ENCODE peak calls at places on chromosomes 1 and 21, in four cellular contexts. M, R, T and P are unnamed samples.
A peak's percentile ranks its signal among the peaks of the same experiment; 100 is the strongest.

GRCh38 chr1:197876894-197877293 is 25.5 kb upstream of the C1orf53 start:
- DNase-seq in T (no peak), M (no peak), R (no peak), P (no peak)

GRCh38 chr21:25626752-25627151 is 12.3 kb upstream of the JAM2 start:
- DNase-seq in T (peak; percentile 10), R (no peak), M (no peak), P (no peak)

GRCh38 chr1:62301726-62302390 is 17.4 kb downstream of the KANK4 start:
- DNase-seq in R (no peak), M (no peak), T (no peak), P (no peak)

GRCh38 chr1:171913385-171913784 is 72.1 kb downstream of the DNM3 start:
- DNase-seq in R (no peak), T (peak; percentile 60), M (peak; percentile 33), P (peak; percentile 78)

GRCh38 chr21:45367402-45368351 is 37.3 kb upstream of the COL18A1 start:
- DNase-seq in T (no peak), R (no peak), M (no peak), P (no peak)

GRCh38 chr1:6072774-6073479 is 27.2 kb downstream of the KCNAB2 start:
- DNase-seq in M (no peak), R (no peak), T (no peak), P (no peak)

GRCh38 chr1:12738934-12739333 is 7.1 kb upstream of the CFAP107 start:
- DNase-seq in M (no peak), R (no peak), T (no peak), P (no peak)

GRCh38 chr1:98315309-98315708 is 346.2 kb upstream of the SNX7 start:
- DNase-seq in M (peak; percentile 86), T (peak; percentile 45), R (no peak), P (no peak)

GRCh38 chr21:35050348-35051286 is 1.5 kb upstream of the RUNX1 start:
- DNase-seq in R (no peak), T (no peak), M (peak; percentile 40), P (no peak)

GRCh38 chr1:115138271-115138670 is 49.0 kb upstream of the TSPAN2 start:
- DNase-seq in T (no peak), M (no peak), R (no peak), P (no peak)

GRCh38 chr1:35857830-35858229 is 25.2 kb upstream of the AGO1 start:
- DNase-seq in M (peak; percentile 35), T (peak; percentile 12), R (no peak), P (peak; percentile 2)

GRCh38 chr1:170789063-170789462 is 125.1 kb downstream of the PRRX1 start:
- DNase-seq in M (no peak), T (no peak), R (no peak), P (no peak)

GRCh38 chr21:42038826-42039425 is 28.8 kb upstream of the ZBTB21 start:
- DNase-seq in T (no peak), M (peak; percentile 88), R (no peak), P (no peak)

GRCh38 chr1:97499667-97500066 is 421.2 kb downstream of the DPYD start:
- DNase-seq in R (no peak), M (peak; percentile 6), T (no peak), P (no peak)

GRCh38 chr21:46483300-46484295 is 24.9 kb downstream of the DIP2A start:
- DNase-seq in R (no peak), M (no peak), T (no peak), P (no peak)

GRCh38 chr1:203075249-203076030 is 10.4 kb downstream of the MYOG start:
- DNase-seq in R (no peak), T (no peak), M (no peak), P (no peak)

GRCh38 chr1:12406218-12407021 is 176.6 kb downstream of the VPS13D start:
- DNase-seq in T (no peak), R (no peak), M (peak; percentile 46), P (no peak)

GRCh38 chr1:211259596-211260126 is 495 bp downstream of the RCOR3 start:
- DNase-seq in R (no peak), T (no peak), M (peak; percentile 46), P (peak; percentile 34)

GRCh38 chr1:54708385-54708784 is 7.3 kb upstream of the TTC4 start:
- DNase-seq in M (no peak), T (no peak), R (no peak), P (no peak)

GRCh38 chr1:223704921-223705878 is 7.1 kb upstream of the CAPN2 start:
- DNase-seq in R (no peak), T (no peak), M (peak; percentile 45), P (no peak)

GRCh38 chr1:155192346-155193274 is 15.1 kb downstream of the THBS3 start:
- DNase-seq in R (no peak), T (peak; percentile 17), M (no peak), P (peak; percentile 63)

GRCh38 chr21:45935628-45936027 is 45.9 kb upstream of the COL6A1 start:
- DNase-seq in T (no peak), R (no peak), M (peak; percentile 60), P (no peak)

GRCh38 chr1:152448095-152448494 is 34.0 kb upstream of the CRNN start:
- DNase-seq in T (no peak), M (no peak), R (no peak), P (no peak)

GRCh38 chr21:32578107-32578691 is 7.1 kb downstream of the TCP10L start:
- DNase-seq in R (no peak), M (peak; percentile 6), T (peak; percentile 13), P (peak; percentile 19)

GRCh38 chr21:29082416-29082815 is 9.0 kb upstream of the CCT8 start:
- DNase-seq in M (no peak), T (no peak), R (no peak), P (no peak)

GRCh38 chr1:151837841-151838490 is 1.7 kb downstream of the C2CD4D start:
- DNase-seq in M (no peak), R (no peak), T (no peak), P (no peak)

GRCh38 chr1:198373376-198373775 is 167.1 kb downstream of the ATP6V1G3 start:
- DNase-seq in R (no peak), M (peak; percentile 19), T (peak; percentile 66), P (no peak)

GRCh38 chr1:71364236-71364635 is 283.4 kb upstream of the ZRANB2 start:
- DNase-seq in T (no peak), M (peak; percentile 12), R (no peak), P (no peak)

GRCh38 chr1:25037174-25038074 is 107.3 kb upstream of the RUNX3 start:
- DNase-seq in T (peak; percentile 33), M (peak; percentile 19), R (peak; percentile 47), P (peak; percentile 47)

GRCh38 chr1:242199861-242200458 is 201.1 kb upstream of the MAP1LC3C start:
- DNase-seq in R (no peak), T (peak; percentile 98), M (no peak), P (no peak)

GRCh38 chr1:63618001-63618400 is 24.8 kb downstream of the PGM1 start:
- DNase-seq in R (no peak), T (no peak), M (no peak), P (no peak)

GRCh38 chr1:21318057-21318713 is 27.9 kb upstream of the ECE1 start:
- DNase-seq in R (no peak), T (no peak), M (no peak), P (no peak)

GRCh38 chr1:21318714-21319159 is 28.5 kb upstream of the ECE1 start:
- DNase-seq in T (no peak), R (no peak), M (peak; percentile 97), P (no peak)

GRCh38 chr1:21320410-21321107 is 30.3 kb upstream of the ECE1 start:
- DNase-seq in T (no peak), R (no peak), M (no peak), P (no peak)

GRCh38 chr1:21317690-21318043 is 27.4 kb upstream of the ECE1 start:
- DNase-seq in T (no peak), R (no peak), M (no peak), P (no peak)

DNA sequence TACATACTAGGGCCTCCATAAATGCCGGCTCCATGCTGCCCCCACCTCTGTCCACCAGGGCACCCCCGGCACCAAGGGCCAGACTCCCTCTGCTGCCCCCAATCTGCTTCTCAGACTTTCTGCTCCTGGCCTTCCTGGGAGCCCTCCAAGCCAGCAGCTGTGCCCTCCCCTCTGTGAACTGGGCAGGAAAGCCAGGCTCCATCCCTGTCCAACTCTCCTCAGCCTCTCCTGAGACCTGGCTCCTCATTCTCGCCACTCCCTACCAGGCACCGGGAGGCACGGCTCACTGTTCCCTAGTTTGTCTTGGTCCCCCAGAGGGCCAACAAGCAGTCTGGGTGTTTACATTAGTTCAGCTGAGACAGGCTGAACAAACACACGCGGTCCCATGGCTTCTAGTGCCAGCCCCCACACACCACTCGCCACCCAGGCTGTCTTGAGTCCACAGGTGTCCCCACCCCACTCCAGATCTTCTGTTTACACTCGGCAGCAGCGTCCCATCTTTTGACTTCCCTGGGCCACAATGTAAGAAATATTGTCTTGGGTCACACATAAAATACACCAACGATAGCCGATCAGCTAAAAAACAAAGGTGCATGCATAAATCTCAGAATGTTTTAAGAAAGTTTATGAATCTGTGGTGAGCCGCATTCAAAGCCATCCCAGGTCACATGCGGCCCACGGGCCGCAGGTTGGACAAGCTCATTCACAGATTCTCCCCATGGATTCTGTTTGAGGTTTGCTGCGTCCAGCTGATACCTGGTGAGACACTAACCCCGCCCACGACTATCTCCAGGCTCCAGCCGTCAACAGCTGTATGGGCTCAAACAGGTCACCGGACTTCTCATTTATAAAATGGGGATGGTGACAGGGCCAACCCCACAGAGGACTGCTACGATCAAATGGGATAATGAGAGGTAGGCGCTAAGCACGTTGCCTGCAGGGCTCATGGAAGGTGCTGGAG is 29.5 kb upstream of the ECE1 start:
- DNase-seq in T (no peak), R (no peak), M (peak; percentile 39), P (no peak)
- TF ChIP-seq CTCF in T (no peak), R (no peak), M (no peak), P (no peak)

GRCh38 chr1:41809716-41810115 is 109.0 kb downstream of the HIVEP3 start:
- DNase-seq in R (no peak), M (no peak), T (no peak), P (no peak)

GRCh38 chr1:41811978-41812852 is 106.5 kb downstream of the HIVEP3 start:
- DNase-seq in M (peak; percentile 94), R (peak; percentile 40), T (peak; percentile 69), P (peak; percentile 74)

GRCh38 chr1:41813220-41813619 is 105.5 kb downstream of the HIVEP3 start:
- DNase-seq in T (no peak), M (no peak), R (no peak), P (no peak)

GRCh38 chr1:41810446-41810845 is 108.3 kb downstream of the HIVEP3 start:
- DNase-seq in R (peak; percentile 29), M (peak; percentile 55), T (peak; percentile 27), P (peak; percentile 21)

GRCh38 chr1:41811051-41811795 is 107.5 kb downstream of the HIVEP3 start:
- DNase-seq in T (no peak), R (no peak), M (peak; percentile 58), P (no peak)
- TF ChIP-seq CTCF in T (no peak), R (no peak), M (no peak), P (no peak)

GRCh38 chr1:201498621-201499020 is 8.3 kb downstream of the CSRP1 start:
- DNase-seq in R (no peak), T (no peak), M (no peak), P (no peak)
- TF ChIP-seq CTCF in R (no peak), T (no peak), M (no peak), P (no peak)

GRCh38 chr1:228004331-228004871 is 2.4 kb upstream of the WNT3A start:
- DNase-seq in R (no peak), T (peak; percentile 35), M (peak; percentile 22), P (peak; percentile 48)
- TF ChIP-seq CTCF in R (peak; percentile 60), T (peak; percentile 81), M (peak; percentile 44), P (peak; percentile 57)

GRCh38 chr1:161098161-161099068 is at the start of gene KLHDC9:
- DNase-seq in M (peak; percentile 66), T (peak; percentile 64), R (peak; percentile 74), P (peak; percentile 92)
- TF ChIP-seq CTCF in M (no peak), T (peak; percentile 32), R (peak; percentile 29), P (no peak)